ENCODE peak calls at places on chromosome 1, in five cellular contexts. V, I, K, Y and E are unnamed samples.

GRCh38 chr1:217089239-217090014 is 366.2 kb upstream of the ESRRG start:
- DNase-seq in V (peak), I (no peak), K (no peak), Y (no peak), E (no peak)

GRCh38 chr1:59332983-59333382 is 36.1 kb downstream of the FGGY start:
- DNase-seq in V (no peak), I (no peak), K (peak), Y (no peak), E (no peak)

GRCh38 chr1:81305997-81306452 is 494.7 kb upstream of the ADGRL2 start:
- DNase-seq in V (peak), I (no peak), K (peak), Y (no peak), E (no peak)

GRCh38 chr1:5915587-5916571 is 76.3 kb downstream of the NPHP4 start:
- DNase-seq in V (peak), I (no peak), K (peak), Y (no peak), E (peak)

GRCh38 chr1:204711103-204711946 is 25.8 kb upstream of the LRRN2 start:
- DNase-seq in V (no peak), I (no peak), K (no peak), Y (no peak), E (no peak)

GRCh38 chr1:57124768-57125446 is 159.1 kb upstream of the C8B start:
- DNase-seq in V (no peak), I (no peak), K (no peak), Y (no peak), E (no peak)

GRCh38 chr1:209728466-209728865 is 23.8 kb downstream of the HSD11B1 start:
- DNase-seq in V (no peak), I (no peak), K (no peak), Y (no peak), E (no peak)

GRCh38 chr1:24438423-24438901 is 22.9 kb downstream of the NIPAL3 start:
- DNase-seq in V (peak), I (no peak), K (no peak), Y (no peak), E (no peak)

GRCh38 chr1:51551848-51552296 is 32.8 kb upstream of the EPS15 start:
- DNase-seq in V (no peak), I (no peak), K (no peak), Y (no peak), E (no peak)

GRCh38 chr1:59776960-59777852 is 37.5 kb upstream of the HOOK1 start:
- DNase-seq in V (no peak), I (no peak), K (no peak), Y (no peak), E (no peak)

GRCh38 chr1:176073524-176074157 is 133.4 kb downstream of the COP1 start:
- DNase-seq in V (peak), I (peak), K (peak), Y (no peak), E (peak)

GRCh38 chr1:183100575-183100974 is 77.4 kb downstream of the LAMC1 start:
- DNase-seq in V (no peak), I (no peak), K (no peak), Y (no peak), E (no peak)

GRCh38 chr1:212007896-212008295 is 27.5 kb downstream of the INTS7 start:
- DNase-seq in V (no peak), I (no peak), K (no peak), Y (no peak), E (no peak)

GRCh38 chr1:204448991-204449390 is 37.4 kb upstream of the PPP1R15B start:
- DNase-seq in V (no peak), I (no peak), K (no peak), Y (no peak), E (no peak)

GRCh38 chr1:43464840-43465693 is 11.3 kb upstream of the HYI start:
- DNase-seq in V (no peak), I (no peak), K (no peak), Y (no peak), E (no peak)

GRCh38 chr1:229238231-229238630 is 32.7 kb upstream of the RAB4A start:
- DNase-seq in V (no peak), I (no peak), K (no peak), Y (no peak), E (no peak)

GRCh38 chr1:204148098-204148406 is 3.8 kb downstream of the ETNK2 start:
- DNase-seq in V (no peak), I (no peak), K (no peak), Y (no peak), E (no peak)

GRCh38 chr1:228668553-228669400 is 66.5 kb upstream of the RHOU start:
- DNase-seq in V (no peak), I (no peak), K (no peak), Y (no peak), E (no peak)

GRCh38 chr1:239386453-239387303 is at the start of gene CHRM3:
- DNase-seq in V (peak), I (no peak), K (no peak), Y (no peak), E (no peak)

GRCh38 chr1:47227370-47228232 is 4.4 kb downstream of the TAL1 start:
- DNase-seq in V (no peak), I (no peak), K (no peak), Y (no peak), E (no peak)

GRCh38 chr1:211574705-211575104 is 4.3 kb downstream of the SLC30A1 start:
- DNase-seq in V (no peak), I (no peak), K (no peak), Y (no peak), E (no peak)

GRCh38 chr1:16015491-16015890 is 2.4 kb downstream of the HSPB7 start:
- DNase-seq in V (no peak), I (no peak), K (no peak), Y (no peak), E (no peak)

GRCh38 chr1:203584040-203584439 is 42.6 kb upstream of the ATP2B4 start:
- DNase-seq in V (no peak), I (no peak), K (no peak), Y (no peak), E (no peak)

GRCh38 chr1:116825400-116825734 is 71.1 kb downstream of the CD2 start:
- DNase-seq in V (peak), I (no peak), K (no peak), Y (no peak), E (no peak)